ENCODE peak calls at places on chromosomes 2 and 18, in six cellular contexts. P is GM23248, F is OCI-LY7, C is endothelial cell of umbilical vein, U is HCT116, G is IMR-90. T is an unnamed sample.

GRCh38 chr2:15546297-15547098 is 14.6 kb downstream of the NBAS start:
- DNase-seq in P (no peak), F (no peak), C (no peak), U (no peak), G (no peak), T (no peak)

GRCh38 chr18:5462227-5462626 is 81.6 kb downstream of the EPB41L3 start:
- DNase-seq in P (no peak), F (no peak), C (no peak), U (no peak), G (no peak), T (no peak)

GRCh38 chr2:187390891-187391290 is 57.2 kb downstream of the CALCRL start:
- DNase-seq in P (peak; percentile 89), F (no peak), C (peak; percentile 56), U (peak; percentile 15), G (peak; percentile 87), T (no peak)

GRCh38 chr2:152175012-152175367 is 573 bp downstream of the STAM2 start:
- DNase-seq in P (peak; percentile 39), F (peak; percentile 60), C (no peak), U (no peak), G (no peak), T (peak; percentile 83)

GRCh38 chr2:149050188-149050587 is 11.7 kb downstream of the LYPD6B start:
- DNase-seq in P (peak; percentile 90), F (no peak), C (no peak), U (no peak), G (peak; percentile 39), T (no peak)

GRCh38 chr18:3547891-3548615 is 98.1 kb downstream of the TGIF1 start:
- DNase-seq in P (peak; percentile 43), F (no peak), C (no peak), U (no peak), G (no peak), T (no peak)

GRCh38 chr2:200624660-200625059 is 38.8 kb downstream of the AOX1 start:
- DNase-seq in P (peak; percentile 87), F (no peak), C (no peak), U (no peak), G (peak; percentile 89), T (no peak)

GRCh38 chr2:40556739-40557138 is 104.8 kb upstream of the SLC8A1 start:
- DNase-seq in P (peak; percentile 53), F (no peak), C (no peak), U (no peak), G (peak; percentile 32), T (no peak)

GRCh38 chr2:218006741-218007140 is 3.9 kb upstream of the TNS1 start:
- DNase-seq in P (peak; percentile 68), F (no peak), C (no peak), U (no peak), G (peak; percentile 94), T (no peak)

GRCh38 chr18:50051288-50051687 is 143.7 kb downstream of the MYO5B start:
- DNase-seq in P (peak; percentile 5), F (no peak), C (no peak), U (no peak), G (no peak), T (no peak)

GRCh38 chr2:111617299-111617803 is 266.6 kb downstream of the ANAPC1 start:
- DNase-seq in P (peak; percentile 25), F (no peak), C (peak; percentile 78), U (peak; percentile 40), G (peak; percentile 61), T (no peak)

GRCh38 chr2:42905341-42906114 is 113.1 kb upstream of the HAAO start:
- DNase-seq in P (peak; percentile 32), F (no peak), C (no peak), U (no peak), G (no peak), T (no peak)

GRCh38 chr2:165898381-165898780 is 55.2 kb downstream of the TTC21B start:
- DNase-seq in P (peak; percentile 24), F (no peak), C (no peak), U (no peak), G (peak; percentile 28), T (no peak)

GRCh38 chr2:20586379-20586715 is 64.6 kb downstream of the HS1BP3 start:
- DNase-seq in P (no peak), F (no peak), C (no peak), U (no peak), G (no peak), T (no peak)

GRCh38 chr2:237697586-237698337 is 70.4 kb downstream of the LRRFIP1 start:
- DNase-seq in P (no peak), F (peak; percentile 72), C (peak; percentile 71), U (no peak), G (no peak), T (no peak)

GRCh38 chr2:9244985-9245544 is 38.5 kb downstream of the ASAP2 start:
- DNase-seq in P (no peak), F (no peak), C (no peak), U (no peak), G (no peak), T (no peak)

GRCh38 chr18:58087928-58088722 is 44.1 kb downstream of the NEDD4L start:
- DNase-seq in P (peak; percentile 11), F (no peak), C (no peak), U (no peak), G (peak; percentile 22), T (no peak)

GRCh38 chr18:70172225-70172624 is 33.3 kb downstream of the RTTN start:
- DNase-seq in P (peak; percentile 63), F (no peak), C (peak; percentile 27), U (no peak), G (peak; percentile 39), T (no peak)

GRCh38 chr2:221125691-221126090 is 446.4 kb downstream of the EPHA4 start:
- DNase-seq in P (peak; percentile 63), F (no peak), C (no peak), U (no peak), G (peak; percentile 27), T (no peak)

GRCh38 chr18:25005602-25006375 is 346.2 kb downstream of the ZNF521 start:
- DNase-seq in P (peak; percentile 41), F (no peak), C (peak; percentile 69), U (no peak), G (peak; percentile 49), T (no peak)

GRCh38 chr2:39375917-39376316 is 61.2 kb downstream of the MAP4K3 start:
- DNase-seq in P (no peak), F (no peak), C (no peak), U (no peak), G (no peak), T (no peak)

GRCh38 chr2:175312137-175312536 is 130.6 kb upstream of the ATP5MC3 start:
- DNase-seq in P (no peak), F (no peak), C (no peak), U (no peak), G (no peak), T (no peak)

GRCh38 chr2:241733391-241734207 is 831 bp upstream of the D2HGDH start:
- DNase-seq in P (no peak), F (no peak), C (no peak), U (no peak), G (no peak), T (peak; percentile 43)

GRCh38 chr18:29449424-29449823 is 1272.5 kb upstream of the CDH2 start:
- DNase-seq in P (peak; percentile 18), F (no peak), C (peak; percentile 31), U (no peak), G (peak; percentile 16), T (no peak)

DNA sequence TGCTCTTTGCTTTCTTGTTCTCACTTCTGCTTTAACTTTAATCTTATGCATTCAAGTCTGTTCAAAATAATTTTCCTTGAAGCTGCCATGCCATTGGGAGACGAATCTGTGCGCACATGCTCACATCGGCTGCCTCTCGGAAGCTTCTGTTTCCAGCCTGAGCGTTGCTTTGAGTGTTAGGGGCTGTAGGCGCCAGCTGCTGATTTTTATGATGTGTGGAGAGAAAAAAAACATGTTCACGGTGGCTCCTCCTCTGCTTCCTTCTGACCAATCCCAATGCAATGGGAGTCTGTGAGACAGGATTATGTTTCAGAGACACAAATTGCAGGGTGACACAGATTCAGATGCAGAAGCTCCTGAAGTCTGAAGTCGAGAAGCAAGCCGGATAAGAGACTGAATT is at the start of gene MC4R:
- DNase-seq in P (peak; percentile 84), F (peak; percentile 22), C (no peak), U (peak; percentile 48), G (peak; percentile 82), T (no peak)
- H3K4me3 ChIP-seq in P (peak within 1 kb of the TSS; percentile 74), F (peak within 1 kb of the TSS; percentile 16), C (no peak within 1 kb of the TSS), U (peak within 1 kb of the TSS; percentile 36), G (peak within 1 kb of the TSS; percentile 15), T (no peak within 1 kb of the TSS)

GRCh38 chr2:147473075-147473474 is 371.8 kb upstream of the ACVR2A start:
- DNase-seq in P (no peak), F (no peak), C (no peak), U (no peak), G (no peak), T (no peak)
- H3K27ac ChIP-seq in P (no peak overlapping the region), F (no peak overlapping the region), C (no peak overlapping the region), U (no peak overlapping the region), G (no peak overlapping the region), T (no peak overlapping the region)

GRCh38 chr2:64400103-64400728 is 53.7 kb upstream of the LGALSL start:
- DNase-seq in P (peak; percentile 18), F (no peak), C (no peak), U (no peak), G (no peak), T (no peak)

GRCh38 chr2:64403426-64403825 is 50.5 kb upstream of the LGALSL start:
- DNase-seq in P (no peak), F (no peak), C (no peak), U (no peak), G (no peak), T (no peak)

GRCh38 chr2:64402876-64403275 is 51.1 kb upstream of the LGALSL start:
- DNase-seq in P (peak; percentile 32), F (no peak), C (peak; percentile 55), U (no peak), G (no peak), T (no peak)

GRCh38 chr2:64400733-64401500 is 53.0 kb upstream of the LGALSL start:
- DNase-seq in P (no peak), F (no peak), C (no peak), U (no peak), G (no peak), T (no peak)

DNA sequence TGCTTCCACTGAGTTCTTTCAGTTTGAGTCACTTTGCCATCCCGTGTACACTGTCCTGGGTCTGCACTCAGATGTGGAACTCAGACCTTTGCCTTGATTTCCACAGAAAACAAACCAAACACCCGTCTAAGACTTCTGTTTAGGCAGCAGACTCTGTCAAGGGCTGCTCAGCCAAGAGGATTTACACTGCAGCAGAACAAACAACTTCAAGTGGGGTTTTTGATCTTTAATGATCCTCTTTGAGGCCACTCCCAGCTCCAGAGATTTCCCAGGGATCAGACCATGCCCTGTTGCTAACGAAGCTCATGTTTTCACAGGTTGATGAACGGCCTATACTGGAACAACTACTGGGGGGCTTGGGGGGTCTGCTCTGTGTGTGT is 52.5 kb upstream of the LGALSL start:
- DNase-seq in P (no peak), F (no peak), C (no peak), U (no peak), G (no peak), T (no peak)
- H2AFZ ChIP-seq in P (no peak overlapping the region), F (no peak overlapping the region), C (no peak overlapping the region), U (no peak overlapping the region), G (no peak overlapping the region), T (no peak overlapping the region)

DNA sequence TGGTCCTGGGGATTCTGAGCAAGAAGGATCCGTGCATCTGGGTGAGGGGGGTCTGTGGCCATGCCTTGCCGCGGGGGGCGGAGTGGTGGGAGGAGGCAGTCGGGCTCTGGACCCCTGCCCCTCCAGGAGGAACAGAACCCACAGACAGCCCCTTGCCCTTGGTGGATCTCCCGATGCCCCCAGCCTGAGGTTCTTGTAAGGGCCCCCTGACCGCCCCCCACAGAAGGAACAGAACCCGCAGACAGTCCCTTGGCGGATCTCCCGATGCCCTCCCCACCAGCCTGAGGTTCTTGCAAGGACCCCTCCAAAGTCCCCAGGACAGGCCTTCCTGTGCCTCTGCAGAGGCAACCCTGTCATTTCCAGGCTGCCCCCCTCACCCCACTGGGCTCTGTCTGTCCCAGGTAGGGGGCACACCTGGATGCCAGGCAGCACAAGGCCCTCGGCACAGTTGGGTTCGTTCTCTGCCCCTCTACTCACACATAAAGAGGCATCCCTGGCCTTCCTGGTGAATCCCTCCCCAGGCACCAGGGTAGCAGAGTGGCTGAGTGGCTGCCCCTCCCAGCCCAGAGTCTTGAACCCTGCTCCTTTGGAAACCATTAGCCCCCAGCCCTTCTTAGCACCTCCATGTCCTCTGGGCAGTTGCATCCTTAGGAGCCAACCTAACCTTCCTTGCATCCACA is 1.9 kb downstream of the GPC1 start:
- DNase-seq in P (no peak), F (no peak), C (no peak), U (no peak), G (no peak), T (no peak)
- H3K4me3 ChIP-seq in P (peak overlapping the region; percentile 84), F (no peak overlapping the region), C (no peak overlapping the region), U (peak overlapping the region; percentile 71), G (peak overlapping the region; percentile 92), T (no peak overlapping the region)